ENCODE peak calls at places on chromosome 3, in eight cellular contexts. S is NT2/D1; C is spleen; H is activated CD4-positive, alpha-beta T cell treated with anti-CD3 and anti-CD28 coated beads for 4 hours; Z is HT1080; U is activated T-cell treated with anti-CD3 and anti-CD28 coated beads, Interleukin-2, amount 50 U/mL, for 72 hours; V is dorsolateral prefrontal cortex; I is HTR-8/SVneo. A is an unnamed sample.

GRCh38 chr3:15606434-15606891 is 4.9 kb downstream of the BTD start:
- DNase-seq in Z (no peak), H (no peak), V (no peak), C (no peak), S (no peak), I (no peak), U (no peak), A (no peak)

GRCh38 chr3:122251428-122251827 is 68.0 kb downstream of the CASR start:
- DNase-seq in U (no peak), H (no peak), C (no peak), I (no peak), V (no peak), Z (no peak), S (no peak), A (no peak)

GRCh38 chr3:71160800-71161546 is 422.6 kb downstream of the FOXP1 start:
- DNase-seq in V (no peak), I (no peak), U (no peak), H (no peak), S (no peak), Z (peak; percentile 86), C (no peak), A (no peak)

GRCh38 chr3:48194446-48195071 is 6.3 kb upstream of the CDC25A start:
- DNase-seq in V (peak; percentile 58), S (peak; percentile 65), Z (peak; percentile 60), C (no peak), I (peak; percentile 81), H (no peak), U (peak; percentile 29), A (no peak)

GRCh38 chr3:38205472-38205805 is 40.1 kb downstream of the OXSR1 start:
- DNase-seq in H (no peak), S (no peak), C (no peak), U (peak; percentile 43), I (no peak), V (no peak), Z (no peak), A (no peak)

GRCh38 chr3:15629860-15630597 is 28.5 kb downstream of the BTD start:
- DNase-seq in H (peak; percentile 54), S (peak; percentile 59), V (peak; percentile 61), U (peak; percentile 69), I (peak; percentile 81), Z (peak; percentile 85), C (no peak), A (no peak)

GRCh38 chr3:8760506-8760905 is 8.9 kb downstream of the OXTR start:
- DNase-seq in C (no peak), H (no peak), I (no peak), S (no peak), V (no peak), Z (no peak), U (no peak), A (no peak)

GRCh38 chr3:40992023-40992422 is 207.3 kb upstream of the CTNNB1 start:
- DNase-seq in S (no peak), V (no peak), H (no peak), U (no peak), Z (no peak), C (no peak), I (no peak), A (no peak)

GRCh38 chr3:168424059-168424765 is 328.5 kb upstream of the GOLIM4 start:
- DNase-seq in C (no peak), I (no peak), S (no peak), U (no peak), H (no peak), Z (no peak), V (no peak), A (no peak)

GRCh38 chr3:128320551-128321340 is 145.9 kb downstream of the DNAJB8 start:
- DNase-seq in I (no peak), V (no peak), C (no peak), Z (no peak), H (no peak), S (no peak), U (no peak), A (no peak)

GRCh38 chr3:115301364-115301860 is 154.3 kb upstream of the ZBTB20 start:
- DNase-seq in H (no peak), V (no peak), U (no peak), S (no peak), I (no peak), C (no peak), Z (no peak), A (no peak)

GRCh38 chr3:193828477-193828876 is 235.5 kb downstream of the OPA1 start:
- DNase-seq in V (no peak), C (no peak), I (no peak), S (no peak), Z (no peak), U (no peak), H (no peak), A (no peak)

GRCh38 chr3:84974347-84974746 is 15.6 kb downstream of the CADM2 start:
- DNase-seq in S (no peak), I (no peak), U (no peak), Z (no peak), H (no peak), V (no peak), C (no peak), A (no peak)

GRCh38 chr3:23938657-23939056 is 6.4 kb upstream of the NR1D2 start:
- DNase-seq in Z (no peak), V (no peak), S (no peak), U (no peak), H (no peak), I (no peak), C (no peak), A (no peak)

GRCh38 chr3:187172929-187173328 is 24.4 kb upstream of the RTP1 start:
- DNase-seq in U (no peak), Z (no peak), C (no peak), H (no peak), V (no peak), I (no peak), S (no peak), A (no peak)

GRCh38 chr3:183824761-183825379 is 507 bp downstream of the MAP6D1 start:
- DNase-seq in S (no peak), U (peak; percentile 53), C (peak; percentile 77), V (peak; percentile 64), H (peak; percentile 12), I (peak; percentile 37), Z (no peak), A (no peak)

GRCh38 chr3:125381314-125381713 is 6.2 kb upstream of the ZNF148 start:
- DNase-seq in C (no peak), S (no peak), U (no peak), Z (no peak), V (no peak), I (no peak), H (no peak), A (no peak)

GRCh38 chr3:157531301-157531660 is 28.1 kb upstream of the VEPH1 start:
- DNase-seq in H (no peak), V (no peak), C (no peak), Z (peak; percentile 62), S (no peak), U (no peak), I (no peak), A (no peak)